ENCODE peak calls at places on chromosomes 11 and 22, in five cellular contexts. C, J, W, K and A are unnamed samples.

GRCh38 chr22:44755956-44756361 is 3.6 kb downstream of the ARHGAP8 start:
- DNase-seq in C (no peak), J (no peak), W (no peak), K (no peak), A (no peak)

GRCh38 chr11:126008956-126009355 is 53.7 kb downstream of the CDON start:
- DNase-seq in C (no peak), J (no peak), W (no peak), K (no peak), A (no peak)

GRCh38 chr22:47406896-47407295 is 644.4 kb downstream of the TBC1D22A start:
- DNase-seq in C (no peak), J (no peak), W (no peak), K (no peak), A (no peak)

GRCh38 chr11:73372371-73372993 is 3.7 kb upstream of the RELT start:
- DNase-seq in C (peak; percentile 25), J (no peak), W (no peak), K (no peak), A (peak; percentile 48)

GRCh38 chr11:121132211-121132976 is 31.4 kb downstream of the TECTA start:
- DNase-seq in C (no peak), J (no peak), W (no peak), K (peak; percentile 13), A (peak; percentile 18)

GRCh38 chr11:20011294-20011951 is 148.9 kb downstream of the DBX1 start:
- DNase-seq in C (peak; percentile 66), J (no peak), W (no peak), K (no peak), A (no peak)

GRCh38 chr11:119206512-119207299 is 567 bp downstream of the CBL start:
- DNase-seq in C (no peak), J (no peak), W (no peak), K (peak; percentile 83), A (no peak)

GRCh38 chr11:126628790-126629621 is 273.5 kb downstream of the ST3GAL4 start:
- DNase-seq in C (no peak), J (peak; percentile 55), W (no peak), K (no peak), A (no peak)

GRCh38 chr11:120578591-120579154 is 67.1 kb downstream of the GRIK4 start:
- DNase-seq in C (no peak), J (no peak), W (no peak), K (no peak), A (no peak)

GRCh38 chr11:8277691-8278090 is 14.0 kb upstream of the LMO1 start:
- DNase-seq in C (no peak), J (no peak), W (no peak), K (no peak), A (no peak)

GRCh38 chr11:35478411-35479139 is 46.8 kb downstream of the PAMR1 start:
- DNase-seq in C (no peak), J (no peak), W (no peak), K (no peak), A (no peak)

DNA sequence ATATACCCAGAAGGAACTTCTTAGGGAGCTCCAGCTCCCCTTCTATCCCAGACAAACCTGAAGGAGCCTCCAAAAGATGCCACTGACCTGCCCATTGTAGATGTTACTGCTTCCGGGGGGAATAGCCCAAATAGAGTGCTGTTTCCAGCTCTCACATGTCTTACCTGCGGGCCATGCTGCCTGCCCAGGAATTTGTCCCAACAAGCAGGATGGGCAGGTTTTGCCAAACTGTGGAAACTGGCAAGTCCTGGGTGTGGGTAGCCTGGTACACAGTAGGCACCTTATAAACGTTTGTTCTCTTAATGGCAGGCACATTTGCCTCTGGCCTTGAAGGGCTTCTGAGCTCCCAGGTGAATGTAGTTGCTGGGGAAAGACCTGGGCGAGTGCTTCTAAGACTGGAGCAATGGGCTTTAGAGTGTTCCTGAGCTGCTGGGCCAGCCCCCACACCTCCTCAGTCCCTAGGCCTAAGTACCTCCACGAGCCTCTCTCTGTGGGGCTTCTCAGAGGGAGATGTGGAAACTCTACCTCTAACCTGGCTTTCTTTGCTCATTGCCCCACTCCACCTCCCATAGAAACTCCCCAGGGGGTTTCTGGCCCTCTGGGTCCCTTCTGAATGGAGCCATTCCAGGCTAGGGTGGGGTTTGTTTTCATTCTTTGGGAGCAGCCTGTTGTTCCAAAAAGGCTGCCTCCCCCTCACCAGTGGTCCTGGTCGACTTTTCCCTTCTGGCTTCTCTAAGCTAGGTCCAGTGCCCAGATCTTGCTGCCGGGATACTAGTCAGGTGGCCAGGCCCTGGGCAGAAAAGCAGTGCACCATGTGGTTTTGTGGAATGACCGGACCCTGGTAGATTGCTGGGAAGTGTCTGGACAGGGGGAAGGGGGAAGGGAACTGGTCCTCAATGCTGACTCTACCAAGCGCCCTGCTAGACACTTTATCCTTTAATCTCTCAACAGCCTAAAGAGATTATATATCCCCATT is 37.2 kb downstream of the LIMK2 start:
- DNase-seq in C (no peak), J (no peak), W (no peak), K (no peak), A (no peak)
- TF ChIP-seq BHLHE40 in C (no peak), J (no peak), W (no peak), K (no peak), A (no peak)

GRCh38 chr22:42614312-42615091 is at the start of gene POLDIP3:
- DNase-seq in C (peak; percentile 93), J (peak; percentile 98), W (peak; percentile 78), K (peak; percentile 90), A (peak; percentile 81)
- TF ChIP-seq POLR2A in C (peak; percentile 61), J (no peak), W (peak; percentile 78), K (no peak), A (peak; percentile 31)

GRCh38 chr22:39173050-39173706 is 20.7 kb upstream of the CBX7 start:
- DNase-seq in C (no peak), J (no peak), W (no peak), K (no peak), A (no peak)
- TF ChIP-seq BHLHE40 in C (no peak), J (no peak), W (no peak), K (no peak), A (no peak)

GRCh38 chr11:65083834-65084597 is at the start of the genes CDCA5 and ZFPL1:
- DNase-seq in C (peak; percentile 91), J (peak; percentile 94), W (peak; percentile 75), K (peak; percentile 97), A (peak; percentile 96)
- TF ChIP-seq POLR2A in C (peak; percentile 63), J (peak; percentile 97), W (peak; percentile 97), K (peak; percentile 93), A (peak; percentile 56)

GRCh38 chr11:109867784-109868183 is 225.4 kb upstream of the ZC3H12C start:
- DNase-seq in C (no peak), J (no peak), W (no peak), K (no peak), A (no peak)

GRCh38 chr11:109865558-109866186 is 227.5 kb upstream of the ZC3H12C start:
- DNase-seq in C (no peak), J (no peak), W (no peak), K (no peak), A (no peak)

GRCh38 chr11:109864834-109865557 is 228.2 kb upstream of the ZC3H12C start:
- DNase-seq in C (no peak), J (peak; percentile 74), W (no peak), K (no peak), A (no peak)

GRCh38 chr11:109862808-109863207 is 230.4 kb upstream of the ZC3H12C start:
- DNase-seq in C (no peak), J (no peak), W (no peak), K (no peak), A (no peak)

GRCh38 chr11:109864161-109864661 is 229.0 kb upstream of the ZC3H12C start:
- DNase-seq in C (no peak), J (no peak), W (peak; percentile 80), K (no peak), A (no peak)
- TF ChIP-seq BHLHE40 in C (no peak), J (no peak), W (peak; percentile 52), K (no peak), A (no peak)

GRCh38 chr22:38870312-38870741 is 1.7 kb downstream of the CBX6 start:
- DNase-seq in C (peak; percentile 78), J (peak; percentile 78), W (peak; percentile 45), K (peak; percentile 51), A (peak; percentile 70)
- TF ChIP-seq POLR2A in C (no peak), J (no peak), W (no peak), K (no peak), A (no peak)

GRCh38 chr22:49302530-49302929 is 525.1 kb downstream of the BRD1 start:
- DNase-seq in C (no peak), J (no peak), W (no peak), K (no peak), A (no peak)
- TF ChIP-seq BHLHE40 in C (no peak), J (no peak), W (no peak), K (no peak), A (no peak)

GRCh38 chr22:48700180-48700565 is 1127.5 kb downstream of the BRD1 start:
- DNase-seq in C (no peak), J (no peak), W (no peak), K (no peak), A (no peak)
- TF ChIP-seq POLR2A in C (no peak), J (no peak), W (no peak), K (no peak), A (no peak)

GRCh38 chr11:78857688-78858087 is 283.0 kb upstream of the NARS2 start:
- DNase-seq in C (no peak), J (peak; percentile 45), W (no peak), K (no peak), A (no peak)

GRCh38 chr11:78855146-78855545 is 280.5 kb upstream of the NARS2 start:
- DNase-seq in C (no peak), J (no peak), W (no peak), K (no peak), A (no peak)

GRCh38 chr11:78850078-78850477 is 275.4 kb upstream of the NARS2 start:
- DNase-seq in C (no peak), J (no peak), W (no peak), K (no peak), A (no peak)

GRCh38 chr11:78853521-78853920 is 278.9 kb upstream of the NARS2 start:
- DNase-seq in C (no peak), J (no peak), W (no peak), K (no peak), A (no peak)

GRCh38 chr11:78851883-78852586 is 277.4 kb upstream of the NARS2 start:
- DNase-seq in C (no peak), J (no peak), W (no peak), K (no peak), A (no peak)
- TF ChIP-seq BHLHE40 in C (no peak), J (no peak), W (no peak), K (no peak), A (no peak)